ENCODE peak calls at places on chromosomes 13 and 19, in six cellular contexts. O is GM12878, B is H1, H is SK-N-SH, G is K562, D is HepG2. Y is an unnamed sample.

GRCh38 chr13:102530751-102531150 is 66.0 kb upstream of the TPP2 start:
- DNase-seq in O (no peak), B (no peak), H (no peak), D (no peak), G (no peak), Y (no peak)

GRCh38 chr19:27872370-27872769 is 1340.6 kb downstream of the UQCRFS1 start:
- DNase-seq in O (no peak), G (no peak), H (no peak), D (no peak), B (no peak), Y (no peak)

GRCh38 chr19:38267780-38268430 is 3.5 kb downstream of the SPINT2 start:
- DNase-seq in G (no peak), D (no peak), B (no peak), O (no peak), H (no peak), Y (no peak)

GRCh38 chr19:3459322-3459881 is 20.9 kb downstream of the SMIM24 start:
- DNase-seq in D (no peak), B (no peak), G (peak; percentile 52), H (peak; percentile 95), O (no peak), Y (no peak)

GRCh38 chr19:51473009-51473707 is 5.2 kb upstream of the CEACAM18 start:
- DNase-seq in D (peak; percentile 56), O (peak; percentile 15), H (peak; percentile 69), G (peak; percentile 81), B (peak; percentile 86), Y (peak; percentile 89)

GRCh38 chr19:31408460-31409124 is 59.4 kb upstream of the TSHZ3 start:
- DNase-seq in D (no peak), B (no peak), G (no peak), H (no peak), O (no peak), Y (peak; percentile 71)

GRCh38 chr19:389935-390289 is 19.0 kb downstream of the C2CD4C start:
- DNase-seq in B (no peak), O (no peak), D (no peak), H (no peak), G (no peak), Y (no peak)

GRCh38 chr19:4575978-4576933 is 16.8 kb upstream of the SEMA6B start:
- DNase-seq in B (peak; percentile 96), H (peak; percentile 85), O (no peak), D (peak; percentile 61), G (peak; percentile 81), Y (no peak)

GRCh38 chr13:22114630-22115311 is 443.9 kb downstream of the FGF9 start:
- DNase-seq in O (peak; percentile 99), D (no peak), G (no peak), H (no peak), B (no peak), Y (peak; percentile 69)

GRCh38 chr13:101941095-101941777 is 460.6 kb downstream of the FGF14 start:
- DNase-seq in G (no peak), B (no peak), D (no peak), H (peak; percentile 14), O (no peak), Y (no peak)

GRCh38 chr19:19324059-19324755 is 3.6 kb downstream of the MAU2 start:
- DNase-seq in D (no peak), G (no peak), H (no peak), B (no peak), O (no peak), Y (no peak)

GRCh38 chr13:95256086-95256485 is 45.2 kb downstream of the ABCC4 start:
- DNase-seq in G (no peak), B (no peak), H (no peak), O (no peak), D (peak; percentile 23), Y (no peak)

GRCh38 chr19:8461891-8462290 is 17.1 kb downstream of the HNRNPM start:
- DNase-seq in H (no peak), O (no peak), G (no peak), B (no peak), D (no peak), Y (no peak)
- TF ChIP-seq GABPA in H (no peak), O (no peak), G (no peak), B (no peak), D (no peak), Y (no peak)

GRCh38 chr13:108034909-108035308 is 180.4 kb downstream of the LIG4 start:
- DNase-seq in B (no peak), H (no peak), D (no peak), G (no peak), O (no peak), Y (no peak)
- TF ChIP-seq GABPA in B (no peak), H (no peak), D (no peak), G (no peak), O (no peak), Y (no peak)

GRCh38 chr13:32624441-32624840 is 38.2 kb downstream of the PDS5B start:
- DNase-seq in D (no peak), G (no peak), H (no peak), B (no peak), O (no peak), Y (no peak)
- TF ChIP-seq GABPA in D (no peak), G (no peak), H (no peak), B (no peak), O (no peak), Y (no peak)

DNA sequence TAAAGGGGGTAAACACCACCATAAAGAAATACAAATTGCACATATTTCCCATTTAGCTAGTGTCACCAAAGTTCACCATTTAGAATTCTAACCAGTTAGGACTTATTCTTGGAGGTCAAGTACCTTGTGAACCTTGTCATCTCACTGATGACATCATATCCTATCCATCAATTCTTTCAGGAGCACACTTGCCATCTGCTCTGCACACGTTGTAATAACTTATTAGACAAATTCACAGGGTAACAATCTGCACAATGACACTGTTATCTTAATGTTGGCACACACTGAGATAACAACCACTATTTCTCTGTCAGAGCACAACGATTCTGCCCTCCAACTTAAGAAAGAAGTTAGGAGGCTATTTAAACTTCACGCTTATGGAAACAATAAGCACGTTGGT is 351.4 kb downstream of the DACH1 start:
- DNase-seq in G (no peak), D (no peak), B (no peak), H (no peak), O (no peak), Y (no peak)
- TF ChIP-seq GABPA in G (no peak), D (no peak), B (no peak), H (no peak), O (no peak), Y (no peak)

GRCh38 chr13:60753641-60754040 is 356.6 kb downstream of the TDRD3 start:
- DNase-seq in D (no peak), G (no peak), H (no peak), O (no peak), B (no peak), Y (no peak)

GRCh38 chr13:60755380-60756163 is 358.6 kb downstream of the TDRD3 start:
- DNase-seq in D (no peak), O (no peak), G (no peak), H (no peak), B (no peak), Y (no peak)

GRCh38 chr13:60756306-60756705 is 359.3 kb downstream of the TDRD3 start:
- DNase-seq in O (no peak), B (no peak), G (no peak), D (no peak), H (no peak), Y (no peak)

GRCh38 chr13:60754691-60755090 is 357.7 kb downstream of the TDRD3 start:
- DNase-seq in H (no peak), G (no peak), D (no peak), B (no peak), O (no peak), Y (no peak)

GRCh38 chr13:60754211-60754610 is 357.2 kb downstream of the TDRD3 start:
- DNase-seq in H (no peak), B (no peak), O (no peak), D (no peak), G (no peak), Y (no peak)
- TF ChIP-seq GABPA in H (no peak), B (no peak), O (no peak), D (no peak), G (no peak), Y (no peak)

Y was measured in HL-60.